ENCODE peak calls at places on chromosome 10, in nine cellular contexts. K, X, J, U, L, P, Y, E and H are unnamed samples.

GRCh38 chr10:33459597-33459996 is 125.1 kb upstream of the NRP1 start:
- DNase-seq in K (no peak), X (no peak), J (no peak), U (peak; percentile 43), L (no peak), P (no peak), Y (no peak), E (no peak), H (no peak)

GRCh38 chr10:95841711-95842498 is 65.9 kb upstream of the CC2D2B start:
- DNase-seq in K (peak; percentile 18), X (peak; percentile 56), J (peak; percentile 12), U (peak; percentile 38), L (no peak), P (peak; percentile 18), Y (peak; percentile 38), E (peak; percentile 65), H (peak; percentile 68)

GRCh38 chr10:30647089-30647488 is 17.5 kb upstream of the LYZL2 start:
- DNase-seq in K (no peak), X (no peak), J (no peak), U (no peak), L (no peak), P (no peak), Y (no peak), E (no peak), H (no peak)

GRCh38 chr10:34539533-34540315 is 275.4 kb downstream of the PARD3 start:
- DNase-seq in K (no peak), X (no peak), J (peak; percentile 40), U (peak; percentile 21), L (no peak), P (no peak), Y (no peak), E (no peak), H (no peak)

GRCh38 chr10:31759124-31759798 is 169.4 kb downstream of the ARHGAP12 start:
- DNase-seq in K (no peak), X (peak; percentile 24), J (no peak), U (no peak), L (peak; percentile 72), P (peak; percentile 17), Y (peak; percentile 55), E (peak; percentile 38), H (peak; percentile 30)

GRCh38 chr10:86547291-86547690 is 25.7 kb upstream of the WAPL start:
- DNase-seq in K (no peak), X (no peak), J (peak; percentile 2), U (peak; percentile 44), L (no peak), P (no peak), Y (no peak), E (no peak), H (peak; percentile 50)

GRCh38 chr10:70908426-70909296 is 20.3 kb upstream of the PCBD1 start:
- DNase-seq in K (no peak), X (no peak), J (no peak), U (no peak), L (no peak), P (no peak), Y (no peak), E (no peak), H (no peak)

GRCh38 chr10:132518572-132519381 is 18.8 kb upstream of the INPP5A start:
- DNase-seq in K (no peak), X (no peak), J (no peak), U (no peak), L (no peak), P (no peak), Y (no peak), E (no peak), H (peak; percentile 50)

GRCh38 chr10:70812814-70813213 is 2.9 kb upstream of the SGPL1 start:
- DNase-seq in K (no peak), X (no peak), J (no peak), U (no peak), L (no peak), P (no peak), Y (no peak), E (no peak), H (no peak)

GRCh38 chr10:120511165-120511564 is 54.1 kb downstream of the PLPP4 start:
- DNase-seq in K (peak; percentile 56), X (no peak), J (no peak), U (peak; percentile 90), L (no peak), P (no peak), Y (no peak), E (no peak), H (peak; percentile 88)

GRCh38 chr10:73263948-73264347 is 11.5 kb upstream of the MRPS16 start:
- DNase-seq in K (no peak), X (peak; percentile 17), J (no peak), U (peak; percentile 57), L (no peak), P (no peak), Y (no peak), E (peak; percentile 30), H (peak; percentile 41)

GRCh38 chr10:36468620-36469019 is 656.8 kb upstream of the ANKRD30A start:
- DNase-seq in K (no peak), X (no peak), J (no peak), U (no peak), L (no peak), P (no peak), Y (no peak), E (no peak), H (peak; percentile 85)

GRCh38 chr10:125169279-125169678 is 8.9 kb upstream of the CTBP2 start:
- DNase-seq in K (no peak), X (no peak), J (no peak), U (no peak), L (no peak), P (no peak), Y (no peak), E (no peak), H (no peak)

GRCh38 chr10:123838596-123839310 is 52.9 kb downstream of the CPXM2 start:
- DNase-seq in K (no peak), X (no peak), J (no peak), U (no peak), L (no peak), P (no peak), Y (no peak), E (no peak), H (no peak)

GRCh38 chr10:101222247-101222531 is 7.1 kb downstream of the LBX1 start:
- DNase-seq in K (no peak), X (no peak), J (no peak), U (no peak), L (no peak), P (no peak), Y (no peak), E (no peak), H (no peak)

GRCh38 chr10:22697799-22698198 is 16.6 kb downstream of the PIP4K2A start:
- DNase-seq in K (no peak), X (no peak), J (no peak), U (no peak), L (no peak), P (no peak), Y (no peak), E (no peak), H (no peak)

GRCh38 chr10:21097926-21098355 is 200.8 kb upstream of the NEBL start:
- DNase-seq in K (no peak), X (no peak), J (no peak), U (peak; percentile 68), L (no peak), P (no peak), Y (no peak), E (no peak), H (no peak)

GRCh38 chr10:132433671-132434340 is 36.8 kb downstream of the PWWP2B start:
- DNase-seq in K (no peak), X (no peak), J (no peak), U (no peak), L (no peak), P (no peak), Y (no peak), E (no peak), H (no peak)

GRCh38 chr10:3785849-3786290 is 861 bp upstream of the KLF6 start:
- DNase-seq in K (no peak), X (peak; percentile 35), J (no peak), U (peak; percentile 47), L (no peak), P (no peak), Y (peak; percentile 44), E (no peak), H (peak; percentile 66)

GRCh38 chr10:26938578-26938977 is 77.8 kb upstream of the ABI1 start:
- DNase-seq in K (no peak), X (no peak), J (no peak), U (no peak), L (no peak), P (no peak), Y (no peak), E (no peak), H (no peak)

GRCh38 chr10:116316533-116316932 is 7.7 kb upstream of the CCDC172 start:
- DNase-seq in K (no peak), X (no peak), J (no peak), U (no peak), L (no peak), P (no peak), Y (no peak), E (no peak), H (no peak)

GRCh38 chr10:30828227-30828626 is 198.7 kb upstream of the LYZL2 start:
- DNase-seq in K (no peak), X (no peak), J (no peak), U (no peak), L (no peak), P (no peak), Y (no peak), E (no peak), H (no peak)

GRCh38 chr10:89792187-89792586 is 90.8 kb downstream of the KIF20B start:
- DNase-seq in K (no peak), X (no peak), J (no peak), U (no peak), L (no peak), P (no peak), Y (no peak), E (no peak), H (peak; percentile 53)

GRCh38 chr10:125201791-125202622 is 41.6 kb upstream of the CTBP2 start:
- DNase-seq in K (no peak), X (no peak), J (no peak), U (no peak), L (no peak), P (no peak), Y (no peak), E (no peak), H (no peak)

GRCh38 chr10:91601212-91601611 is 31.7 kb downstream of the PPP1R3C start:
- DNase-seq in K (no peak), X (no peak), J (no peak), U (no peak), L (no peak), P (no peak), Y (no peak), E (no peak), H (no peak)

GRCh38 chr10:3746634-3747033 is 38.4 kb downstream of the KLF6 start:
- DNase-seq in K (no peak), X (no peak), J (no peak), U (no peak), L (peak; percentile 15), P (no peak), Y (no peak), E (no peak), H (no peak)

GRCh38 chr10:58326967-58327381 is 7.8 kb upstream of the UBE2D1 start:
- DNase-seq in K (no peak), X (no peak), J (no peak), U (peak; percentile 72), L (peak; percentile 55), P (no peak), Y (no peak), E (no peak), H (peak; percentile 68)

GRCh38 chr10:63935705-63936104 is 414.5 kb downstream of the REEP3 start:
- DNase-seq in K (no peak), X (no peak), J (no peak), U (no peak), L (no peak), P (no peak), Y (no peak), E (peak; percentile 18), H (peak; percentile 4)

GRCh38 chr10:23037561-23037960 is 57.8 kb upstream of the MSRB2 start:
- DNase-seq in K (no peak), X (no peak), J (no peak), U (no peak), L (no peak), P (no peak), Y (no peak), E (no peak), H (no peak)

GRCh38 chr10:60334991-60335390 is 54.7 kb downstream of the ANK3 start:
- DNase-seq in K (no peak), X (no peak), J (no peak), U (no peak), L (no peak), P (no peak), Y (no peak), E (no peak), H (no peak)

GRCh38 chr10:28909875-28910274 is 232.6 kb downstream of the BAMBI start:
- DNase-seq in K (no peak), X (no peak), J (no peak), U (no peak), L (no peak), P (no peak), Y (no peak), E (no peak), H (no peak)